ENCODE peak calls at places on chromosomes 7 and 10, in ten cellular contexts. One of them, this sample, is unnamed.

GRCh38 chr10:123573236-123574147 is 92.7 kb upstream of the GPR26 start:
- DNase-seq in ovary: no peak
- DNase-seq in Peyer's patch: peak
- DNase-seq in suprapubic skin: peak
- DNase-seq in HCT116: peak
- DNase-seq in gastrocnemius medialis: no peak
- DNase-seq in uterus: no peak
- DNase-seq in esophagus muscularis mucosa: no peak
- DNase-seq in HepG2: peak
- DNase-seq in body of pancreas: peak
- DNase-seq in this sample: peak

GRCh38 chr7:128031901-128032604 is 816 bp upstream of the LRRC4 start:
- DNase-seq in ovary: peak
- DNase-seq in Peyer's patch: peak
- DNase-seq in suprapubic skin: no peak
- DNase-seq in HCT116: no peak
- DNase-seq in gastrocnemius medialis: no peak
- DNase-seq in uterus: peak
- DNase-seq in esophagus muscularis mucosa: no peak
- DNase-seq in HepG2: no peak
- DNase-seq in body of pancreas: no peak
- DNase-seq in this sample: no peak

GRCh38 chr7:24307294-24307693 is 23.3 kb downstream of the NPY start:
- DNase-seq in ovary: no peak
- DNase-seq in Peyer's patch: no peak
- DNase-seq in suprapubic skin: no peak
- DNase-seq in HCT116: no peak
- DNase-seq in gastrocnemius medialis: no peak
- DNase-seq in uterus: no peak
- DNase-seq in esophagus muscularis mucosa: no peak
- DNase-seq in HepG2: no peak
- DNase-seq in body of pancreas: no peak
- DNase-seq in this sample: no peak

GRCh38 chr7:12974451-12975166 is 287.2 kb downstream of the ARL4A start:
- DNase-seq in ovary: no peak
- DNase-seq in Peyer's patch: no peak
- DNase-seq in suprapubic skin: no peak
- DNase-seq in HCT116: no peak
- DNase-seq in gastrocnemius medialis: no peak
- DNase-seq in uterus: no peak
- DNase-seq in esophagus muscularis mucosa: no peak
- DNase-seq in HepG2: no peak
- DNase-seq in body of pancreas: no peak
- DNase-seq in this sample: no peak

GRCh38 chr7:9889557-9889956 is 1084.1 kb upstream of the PHF14 start:
- DNase-seq in ovary: no peak
- DNase-seq in Peyer's patch: no peak
- DNase-seq in suprapubic skin: no peak
- DNase-seq in HCT116: no peak
- DNase-seq in gastrocnemius medialis: no peak
- DNase-seq in uterus: no peak
- DNase-seq in esophagus muscularis mucosa: no peak
- DNase-seq in HepG2: no peak
- DNase-seq in body of pancreas: no peak
- DNase-seq in this sample: no peak

GRCh38 chr10:97551271-97551670 is 21.3 kb upstream of the ANKRD2 start:
- DNase-seq in ovary: no peak
- DNase-seq in Peyer's patch: no peak
- DNase-seq in suprapubic skin: no peak
- DNase-seq in HCT116: no peak
- DNase-seq in gastrocnemius medialis: no peak
- DNase-seq in uterus: no peak
- DNase-seq in esophagus muscularis mucosa: no peak
- DNase-seq in HepG2: no peak
- DNase-seq in body of pancreas: no peak
- DNase-seq in this sample: no peak

GRCh38 chr10:66964946-66965345 is 39.1 kb downstream of the LRRTM3 start:
- DNase-seq in ovary: no peak
- DNase-seq in Peyer's patch: no peak
- DNase-seq in suprapubic skin: no peak
- DNase-seq in HCT116: no peak
- DNase-seq in gastrocnemius medialis: no peak
- DNase-seq in uterus: no peak
- DNase-seq in esophagus muscularis mucosa: no peak
- DNase-seq in HepG2: no peak
- DNase-seq in body of pancreas: no peak
- DNase-seq in this sample: no peak

GRCh38 chr10:114538544-114538906 is 119.5 kb downstream of the ABLIM1 start:
- DNase-seq in ovary: no peak
- DNase-seq in Peyer's patch: peak
- DNase-seq in suprapubic skin: no peak
- DNase-seq in HCT116: no peak
- DNase-seq in gastrocnemius medialis: no peak
- DNase-seq in uterus: no peak
- DNase-seq in esophagus muscularis mucosa: no peak
- DNase-seq in HepG2: no peak
- DNase-seq in body of pancreas: no peak
- DNase-seq in this sample: no peak

GRCh38 chr7:159128767-159129166 is 15.9 kb downstream of the VIPR2 start:
- DNase-seq in ovary: no peak
- DNase-seq in Peyer's patch: peak
- DNase-seq in suprapubic skin: peak
- DNase-seq in HCT116: no peak
- DNase-seq in gastrocnemius medialis: no peak
- DNase-seq in uterus: no peak
- DNase-seq in esophagus muscularis mucosa: no peak
- DNase-seq in HepG2: no peak
- DNase-seq in body of pancreas: no peak
- DNase-seq in this sample: no peak

GRCh38 chr10:16942361-16943078 is 125.3 kb upstream of the RSU1 start:
- DNase-seq in ovary: no peak
- DNase-seq in Peyer's patch: no peak
- DNase-seq in suprapubic skin: no peak
- DNase-seq in HCT116: no peak
- DNase-seq in gastrocnemius medialis: no peak
- DNase-seq in uterus: no peak
- DNase-seq in esophagus muscularis mucosa: no peak
- DNase-seq in HepG2: no peak
- DNase-seq in body of pancreas: no peak
- DNase-seq in this sample: no peak

DNA sequence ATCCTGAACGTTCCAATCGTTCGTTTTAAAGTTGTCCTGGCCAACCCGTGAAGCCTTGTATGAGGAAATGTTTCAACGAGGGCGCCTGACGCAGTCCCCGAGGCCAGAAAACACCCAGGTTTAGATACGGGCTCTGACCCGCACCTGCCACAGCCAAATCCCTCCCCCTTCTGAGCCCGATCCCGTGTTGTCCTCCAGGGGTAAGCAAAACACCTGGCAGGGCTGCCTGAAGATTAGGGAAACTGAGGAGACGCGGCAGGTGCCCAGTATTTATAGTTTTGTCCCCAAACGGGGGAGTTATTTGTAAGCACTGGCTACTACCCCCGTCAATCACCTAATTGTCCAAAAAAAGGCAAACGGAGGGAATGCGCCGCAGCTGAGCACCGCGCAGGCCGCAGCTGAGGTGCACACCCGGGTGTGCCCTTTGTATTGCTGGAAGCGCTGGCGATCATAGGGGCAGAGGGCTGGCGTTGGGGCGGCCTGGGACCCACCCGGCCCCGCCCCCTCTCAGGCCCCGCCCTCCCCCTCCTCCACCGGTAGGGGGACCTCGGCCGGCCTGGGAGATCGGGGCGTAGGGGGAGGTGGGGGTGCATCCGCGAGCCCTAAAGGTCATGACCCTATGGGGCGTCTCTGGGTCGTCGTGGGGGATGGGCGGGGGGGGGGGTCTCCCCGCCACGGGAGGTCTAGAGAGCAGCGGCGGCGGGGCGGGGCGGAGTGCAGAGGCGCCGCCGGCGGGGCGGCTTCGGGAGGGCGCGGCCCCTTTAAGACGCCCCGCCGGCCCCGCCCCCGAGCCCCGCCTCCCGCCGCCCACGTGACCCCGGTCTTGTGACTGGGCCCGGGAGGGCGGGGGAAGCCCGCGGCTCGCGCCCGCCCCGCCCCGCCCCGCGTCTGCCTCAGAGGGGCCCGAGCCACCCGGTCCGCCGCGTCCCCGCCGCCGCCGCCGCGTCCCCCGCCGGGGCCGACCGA is at the start of gene BRI3:
- DNase-seq in ovary: peak
- DNase-seq in Peyer's patch: peak
- DNase-seq in suprapubic skin: peak
- DNase-seq in HCT116: peak
- DNase-seq in gastrocnemius medialis: peak
- DNase-seq in uterus: peak
- DNase-seq in esophagus muscularis mucosa: peak
- DNase-seq in HepG2: peak
- DNase-seq in body of pancreas: peak
- DNase-seq in this sample: peak
- TF ChIP-seq POLR2A in ovary: peak
- TF ChIP-seq POLR2A in Peyer's patch: peak
- TF ChIP-seq POLR2A in suprapubic skin: peak
- TF ChIP-seq POLR2A in HCT116: peak
- TF ChIP-seq POLR2A in gastrocnemius medialis: peak
- TF ChIP-seq POLR2A in uterus: peak
- TF ChIP-seq POLR2A in esophagus muscularis mucosa: peak
- TF ChIP-seq POLR2A in HepG2: peak
- TF ChIP-seq POLR2A in body of pancreas: peak
- TF ChIP-seq POLR2A in this sample: peak

GRCh38 chr7:42237162-42237821 is at the start of gene GLI3:
- DNase-seq in ovary: peak
- DNase-seq in Peyer's patch: peak
- DNase-seq in suprapubic skin: peak
- DNase-seq in HCT116: no peak
- DNase-seq in gastrocnemius medialis: peak
- DNase-seq in uterus: peak
- DNase-seq in esophagus muscularis mucosa: peak
- DNase-seq in HepG2: no peak
- DNase-seq in body of pancreas: peak
- DNase-seq in this sample: peak
- TF ChIP-seq POLR2A in ovary: peak
- TF ChIP-seq POLR2A in Peyer's patch: no peak
- TF ChIP-seq POLR2A in suprapubic skin: peak
- TF ChIP-seq POLR2A in HCT116: no peak
- TF ChIP-seq POLR2A in gastrocnemius medialis: peak
- TF ChIP-seq POLR2A in uterus: peak
- TF ChIP-seq POLR2A in esophagus muscularis mucosa: no peak
- TF ChIP-seq POLR2A in HepG2: no peak
- TF ChIP-seq POLR2A in body of pancreas: no peak
- TF ChIP-seq POLR2A in this sample: peak

GRCh38 chr7:95304990-95305389 is 19.3 kb downstream of the PON1 start:
- DNase-seq in ovary: no peak
- DNase-seq in Peyer's patch: no peak
- DNase-seq in suprapubic skin: no peak
- DNase-seq in HCT116: no peak
- DNase-seq in gastrocnemius medialis: no peak
- DNase-seq in uterus: no peak
- DNase-seq in esophagus muscularis mucosa: no peak
- DNase-seq in HepG2: no peak
- DNase-seq in body of pancreas: no peak
- DNase-seq in this sample: no peak
- TF ChIP-seq POLR2A in ovary: no peak
- TF ChIP-seq POLR2A in Peyer's patch: no peak
- TF ChIP-seq POLR2A in suprapubic skin: no peak
- TF ChIP-seq POLR2A in HCT116: no peak
- TF ChIP-seq POLR2A in gastrocnemius medialis: no peak
- TF ChIP-seq POLR2A in uterus: no peak
- TF ChIP-seq POLR2A in esophagus muscularis mucosa: no peak
- TF ChIP-seq POLR2A in HepG2: no peak
- TF ChIP-seq POLR2A in body of pancreas: no peak
- TF ChIP-seq POLR2A in this sample: no peak

GRCh38 chr10:95814011-95814727 is 58.2 kb downstream of the ENTPD1 start:
- DNase-seq in ovary: no peak
- DNase-seq in Peyer's patch: no peak
- DNase-seq in suprapubic skin: peak
- DNase-seq in HCT116: no peak
- DNase-seq in gastrocnemius medialis: no peak
- DNase-seq in uterus: peak
- DNase-seq in esophagus muscularis mucosa: no peak
- DNase-seq in HepG2: peak
- DNase-seq in body of pancreas: no peak
- DNase-seq in this sample: peak
- TF ChIP-seq POLR2A in ovary: no peak
- TF ChIP-seq POLR2A in Peyer's patch: no peak
- TF ChIP-seq POLR2A in suprapubic skin: no peak
- TF ChIP-seq POLR2A in HCT116: no peak
- TF ChIP-seq POLR2A in gastrocnemius medialis: no peak
- TF ChIP-seq POLR2A in uterus: no peak
- TF ChIP-seq POLR2A in esophagus muscularis mucosa: no peak
- TF ChIP-seq POLR2A in HepG2: no peak
- TF ChIP-seq POLR2A in body of pancreas: no peak
- TF ChIP-seq POLR2A in this sample: no peak

GRCh38 chr10:110502851-110503301 is 5.2 kb downstream of the DUSP5 start:
- DNase-seq in ovary: peak
- DNase-seq in Peyer's patch: peak
- DNase-seq in suprapubic skin: no peak
- DNase-seq in HCT116: no peak
- DNase-seq in gastrocnemius medialis: peak
- DNase-seq in uterus: peak
- DNase-seq in esophagus muscularis mucosa: no peak
- DNase-seq in HepG2: no peak
- DNase-seq in body of pancreas: peak
- DNase-seq in this sample: no peak
- TF ChIP-seq POLR2A in ovary: no peak
- TF ChIP-seq POLR2A in Peyer's patch: no peak
- TF ChIP-seq POLR2A in suprapubic skin: no peak
- TF ChIP-seq POLR2A in HCT116: no peak
- TF ChIP-seq POLR2A in gastrocnemius medialis: no peak
- TF ChIP-seq POLR2A in uterus: no peak
- TF ChIP-seq POLR2A in esophagus muscularis mucosa: no peak
- TF ChIP-seq POLR2A in HepG2: no peak
- TF ChIP-seq POLR2A in body of pancreas: no peak
- TF ChIP-seq POLR2A in this sample: no peak

This sample was measured in H54.